ENCODE peak calls at places on chromosomes 1 and 21, in nine cellular contexts. One of them, this sample, is unnamed.

GRCh38 chr1:228795578-228795977 is 60.3 kb downstream of the RHOU start:
- DNase-seq in cardiac fibroblast: no peak
- DNase-seq in astrocyte of the spinal cord: no peak
- DNase-seq in HFF-Myc: no peak
- DNase-seq in tibial nerve: no peak
- DNase-seq in testis: no peak
- DNase-seq in dorsolateral prefrontal cortex: no peak
- DNase-seq in osteoblast: no peak
- DNase-seq in psoas muscle: no peak
- DNase-seq in this sample: no peak

GRCh38 chr1:17307946-17308345 is at the start of gene PADI4:
- DNase-seq in cardiac fibroblast: no peak
- DNase-seq in astrocyte of the spinal cord: no peak
- DNase-seq in HFF-Myc: no peak
- DNase-seq in tibial nerve: no peak
- DNase-seq in testis: no peak
- DNase-seq in dorsolateral prefrontal cortex: no peak
- DNase-seq in osteoblast: peak; percentile 5
- DNase-seq in psoas muscle: no peak
- DNase-seq in this sample: no peak

GRCh38 chr1:198686069-198686728 is 47.4 kb downstream of the PTPRC start:
- DNase-seq in cardiac fibroblast: peak; percentile 64
- DNase-seq in astrocyte of the spinal cord: peak; percentile 74
- DNase-seq in HFF-Myc: no peak
- DNase-seq in tibial nerve: no peak
- DNase-seq in testis: no peak
- DNase-seq in dorsolateral prefrontal cortex: no peak
- DNase-seq in osteoblast: no peak
- DNase-seq in psoas muscle: no peak
- DNase-seq in this sample: no peak

GRCh38 chr1:8395433-8395866 is 77.5 kb downstream of the SLC45A1 start:
- DNase-seq in cardiac fibroblast: no peak
- DNase-seq in astrocyte of the spinal cord: no peak
- DNase-seq in HFF-Myc: no peak
- DNase-seq in tibial nerve: no peak
- DNase-seq in testis: no peak
- DNase-seq in dorsolateral prefrontal cortex: no peak
- DNase-seq in osteoblast: no peak
- DNase-seq in psoas muscle: no peak
- DNase-seq in this sample: no peak

GRCh38 chr1:17250601-17251000 is 1.7 kb downstream of the PADI3 start:
- DNase-seq in cardiac fibroblast: no peak
- DNase-seq in astrocyte of the spinal cord: no peak
- DNase-seq in HFF-Myc: no peak
- DNase-seq in tibial nerve: no peak
- DNase-seq in testis: no peak
- DNase-seq in dorsolateral prefrontal cortex: no peak
- DNase-seq in osteoblast: peak; percentile 81
- DNase-seq in psoas muscle: peak; percentile 45
- DNase-seq in this sample: no peak

GRCh38 chr1:117562581-117563491 is 43.0 kb upstream of the TENT5C start:
- DNase-seq in cardiac fibroblast: no peak
- DNase-seq in astrocyte of the spinal cord: no peak
- DNase-seq in HFF-Myc: no peak
- DNase-seq in tibial nerve: no peak
- DNase-seq in testis: no peak
- DNase-seq in dorsolateral prefrontal cortex: no peak
- DNase-seq in osteoblast: no peak
- DNase-seq in psoas muscle: no peak
- DNase-seq in this sample: no peak

GRCh38 chr1:17551755-17552234 is 12.3 kb downstream of the ARHGEF10L start:
- DNase-seq in cardiac fibroblast: peak; percentile 44
- DNase-seq in astrocyte of the spinal cord: peak; percentile 42
- DNase-seq in HFF-Myc: no peak
- DNase-seq in tibial nerve: no peak
- DNase-seq in testis: no peak
- DNase-seq in dorsolateral prefrontal cortex: no peak
- DNase-seq in osteoblast: peak; percentile 92
- DNase-seq in psoas muscle: no peak
- DNase-seq in this sample: no peak

GRCh38 chr1:161725888-161726630 is 4.7 kb downstream of the FCRLB start:
- DNase-seq in cardiac fibroblast: peak; percentile 48
- DNase-seq in astrocyte of the spinal cord: peak; percentile 47
- DNase-seq in HFF-Myc: no peak
- DNase-seq in tibial nerve: peak; percentile 16
- DNase-seq in testis: peak; percentile 51
- DNase-seq in dorsolateral prefrontal cortex: peak; percentile 67
- DNase-seq in osteoblast: peak; percentile 91
- DNase-seq in psoas muscle: peak; percentile 65
- DNase-seq in this sample: peak; percentile 45

GRCh38 chr1:222390181-222390580 is 157.7 kb downstream of the HHIPL2 start:
- DNase-seq in cardiac fibroblast: no peak
- DNase-seq in astrocyte of the spinal cord: peak; percentile 88
- DNase-seq in HFF-Myc: no peak
- DNase-seq in tibial nerve: no peak
- DNase-seq in testis: no peak
- DNase-seq in dorsolateral prefrontal cortex: no peak
- DNase-seq in osteoblast: peak; percentile 80
- DNase-seq in psoas muscle: no peak
- DNase-seq in this sample: no peak

GRCh38 chr1:45746922-45747321 is 3.5 kb downstream of the IPP start:
- DNase-seq in cardiac fibroblast: no peak
- DNase-seq in astrocyte of the spinal cord: no peak
- DNase-seq in HFF-Myc: no peak
- DNase-seq in tibial nerve: no peak
- DNase-seq in testis: peak; percentile 21
- DNase-seq in dorsolateral prefrontal cortex: no peak
- DNase-seq in osteoblast: no peak
- DNase-seq in psoas muscle: no peak
- DNase-seq in this sample: no peak

GRCh38 chr1:180535418-180535999 is 23.3 kb upstream of the OVAAL start:
- DNase-seq in cardiac fibroblast: no peak
- DNase-seq in astrocyte of the spinal cord: no peak
- DNase-seq in HFF-Myc: no peak
- DNase-seq in tibial nerve: no peak
- DNase-seq in testis: no peak
- DNase-seq in dorsolateral prefrontal cortex: no peak
- DNase-seq in osteoblast: no peak
- DNase-seq in psoas muscle: no peak
- DNase-seq in this sample: no peak

GRCh38 chr1:46244656-46245371 is 2.7 kb upstream of the RAD54L start:
- DNase-seq in cardiac fibroblast: peak; percentile 49
- DNase-seq in astrocyte of the spinal cord: no peak
- DNase-seq in HFF-Myc: no peak
- DNase-seq in tibial nerve: no peak
- DNase-seq in testis: no peak
- DNase-seq in dorsolateral prefrontal cortex: no peak
- DNase-seq in osteoblast: peak; percentile 94
- DNase-seq in psoas muscle: no peak
- DNase-seq in this sample: no peak

GRCh38 chr1:38670544-38671122 is 188.9 kb downstream of the RRAGC start:
- DNase-seq in cardiac fibroblast: no peak
- DNase-seq in astrocyte of the spinal cord: no peak
- DNase-seq in HFF-Myc: no peak
- DNase-seq in tibial nerve: no peak
- DNase-seq in testis: no peak
- DNase-seq in dorsolateral prefrontal cortex: no peak
- DNase-seq in osteoblast: no peak
- DNase-seq in psoas muscle: no peak
- DNase-seq in this sample: no peak

GRCh38 chr1:220528049-220528678 is at the start of gene MARK1:
- DNase-seq in cardiac fibroblast: peak; percentile 49
- DNase-seq in astrocyte of the spinal cord: no peak
- DNase-seq in HFF-Myc: no peak
- DNase-seq in tibial nerve: peak; percentile 17
- DNase-seq in testis: peak; percentile 84
- DNase-seq in dorsolateral prefrontal cortex: peak; percentile 50
- DNase-seq in osteoblast: peak; percentile 90
- DNase-seq in psoas muscle: peak; percentile 85
- DNase-seq in this sample: no peak

GRCh38 chr1:155192346-155193274 is 15.1 kb downstream of the THBS3 start:
- DNase-seq in cardiac fibroblast: no peak
- DNase-seq in astrocyte of the spinal cord: no peak
- DNase-seq in HFF-Myc: no peak
- DNase-seq in tibial nerve: no peak
- DNase-seq in testis: no peak
- DNase-seq in dorsolateral prefrontal cortex: no peak
- DNase-seq in osteoblast: peak; percentile 86
- DNase-seq in psoas muscle: no peak
- DNase-seq in this sample: no peak

GRCh38 chr1:99685516-99686180 is 39.7 kb downstream of the PALMD start:
- DNase-seq in cardiac fibroblast: peak; percentile 97
- DNase-seq in astrocyte of the spinal cord: peak; percentile 82
- DNase-seq in HFF-Myc: peak; percentile 72
- DNase-seq in tibial nerve: peak; percentile 66
- DNase-seq in testis: peak; percentile 86
- DNase-seq in dorsolateral prefrontal cortex: peak; percentile 63
- DNase-seq in osteoblast: no peak
- DNase-seq in psoas muscle: peak; percentile 94
- DNase-seq in this sample: no peak

DNA sequence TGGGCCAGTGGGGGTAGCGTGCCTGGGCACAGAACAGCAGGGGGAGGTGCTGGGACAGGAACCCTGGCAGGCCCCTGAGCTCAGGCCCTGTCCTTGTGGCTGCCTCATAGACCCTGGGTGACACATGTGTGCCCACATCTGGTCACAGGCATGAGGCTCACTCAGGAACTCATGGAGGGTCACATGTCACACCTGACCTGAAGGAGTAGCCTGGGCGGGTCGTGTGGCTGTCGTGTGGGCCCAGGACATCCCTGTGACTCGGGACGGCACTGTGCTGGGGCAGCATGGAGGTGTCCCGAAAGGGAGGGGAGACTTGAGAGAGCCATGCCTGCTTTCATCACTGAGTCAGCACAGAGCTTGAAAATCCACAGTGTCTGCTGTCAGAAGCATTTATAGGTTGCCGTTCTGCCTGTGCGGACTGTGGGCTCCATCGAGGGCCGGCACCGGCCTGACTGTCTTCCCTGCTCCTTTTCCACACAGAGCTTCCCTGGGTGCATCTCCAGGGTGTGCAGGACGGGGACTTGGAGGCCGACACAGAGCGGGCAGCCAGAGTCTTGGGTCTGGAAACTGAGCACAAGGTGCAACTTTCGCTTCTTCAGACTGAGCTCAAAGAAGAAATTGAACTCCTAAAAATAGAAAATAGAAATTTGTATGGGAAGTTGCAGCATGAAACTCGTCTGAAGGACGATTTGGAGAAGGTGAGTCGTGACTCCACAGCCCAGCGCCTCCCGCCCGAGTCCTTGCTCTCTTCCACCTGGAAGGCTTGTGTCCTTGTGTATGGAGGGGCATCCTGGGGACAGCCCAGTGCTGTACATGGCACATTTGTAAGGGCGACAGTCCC is 32.8 kb downstream of the PCNT start:
- DNase-seq in cardiac fibroblast: no peak
- DNase-seq in astrocyte of the spinal cord: no peak
- DNase-seq in HFF-Myc: no peak
- DNase-seq in tibial nerve: no peak
- DNase-seq in testis: no peak
- DNase-seq in dorsolateral prefrontal cortex: no peak
- DNase-seq in osteoblast: peak; percentile 65
- DNase-seq in psoas muscle: peak; percentile 80
- DNase-seq in this sample: no peak
- TF ChIP-seq CTCF in cardiac fibroblast: no peak
- TF ChIP-seq CTCF in astrocyte of the spinal cord: no peak
- TF ChIP-seq CTCF in HFF-Myc: no peak
- TF ChIP-seq CTCF in tibial nerve: no peak
- TF ChIP-seq CTCF in testis: no peak
- TF ChIP-seq CTCF in dorsolateral prefrontal cortex: no peak
- TF ChIP-seq CTCF in osteoblast: no peak
- TF ChIP-seq CTCF in psoas muscle: no peak
- TF ChIP-seq CTCF in this sample: no peak

GRCh38 chr21:39153373-39153772 is 29.9 kb downstream of the PSMG1 start:
- DNase-seq in cardiac fibroblast: peak; percentile 13
- DNase-seq in astrocyte of the spinal cord: no peak
- DNase-seq in HFF-Myc: no peak
- DNase-seq in tibial nerve: no peak
- DNase-seq in testis: no peak
- DNase-seq in dorsolateral prefrontal cortex: no peak
- DNase-seq in osteoblast: no peak
- DNase-seq in psoas muscle: no peak
- DNase-seq in this sample: no peak
- TF ChIP-seq CTCF in cardiac fibroblast: peak; percentile 69
- TF ChIP-seq CTCF in astrocyte of the spinal cord: peak; percentile 57
- TF ChIP-seq CTCF in HFF-Myc: peak; percentile 65
- TF ChIP-seq CTCF in tibial nerve: no peak
- TF ChIP-seq CTCF in testis: peak; percentile 6
- TF ChIP-seq CTCF in dorsolateral prefrontal cortex: no peak
- TF ChIP-seq CTCF in osteoblast: peak; percentile 56
- TF ChIP-seq CTCF in psoas muscle: peak; percentile 42
- TF ChIP-seq CTCF in this sample: no peak

DNA sequence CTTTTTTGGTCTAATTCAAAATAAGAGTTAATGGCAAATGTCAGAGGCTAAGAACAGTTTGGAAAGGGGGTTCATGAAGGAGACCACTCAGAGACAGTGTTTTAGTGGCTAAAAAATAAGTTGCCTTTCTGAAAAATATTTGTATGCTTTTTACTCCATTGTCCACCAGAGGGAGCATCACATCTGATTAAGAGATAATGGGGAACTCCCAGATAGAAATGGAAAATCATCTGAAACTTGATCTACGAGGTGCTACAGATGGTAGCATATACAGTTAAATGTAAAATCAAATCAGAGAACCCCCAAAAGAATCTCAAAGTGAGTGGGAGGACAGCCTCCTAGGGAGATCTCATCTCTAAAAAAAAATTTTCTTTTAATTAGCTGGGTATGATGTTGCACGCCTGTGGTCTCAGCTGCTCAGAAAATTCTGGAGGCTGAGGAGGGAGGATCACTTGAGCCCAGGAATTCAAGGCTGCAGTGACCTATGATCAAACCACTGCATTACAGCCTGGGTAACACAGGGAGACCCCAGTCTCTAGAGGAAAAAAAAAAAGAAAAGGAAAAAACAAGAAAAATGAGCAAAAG is 9.7 kb downstream of the SMYD3 start:
- DNase-seq in cardiac fibroblast: peak; percentile 83
- DNase-seq in astrocyte of the spinal cord: peak; percentile 78
- DNase-seq in HFF-Myc: peak; percentile 66
- DNase-seq in tibial nerve: no peak
- DNase-seq in testis: no peak
- DNase-seq in dorsolateral prefrontal cortex: no peak
- DNase-seq in osteoblast: no peak
- DNase-seq in psoas muscle: no peak
- DNase-seq in this sample: no peak
- TF ChIP-seq CTCF in cardiac fibroblast: peak; percentile 59
- TF ChIP-seq CTCF in astrocyte of the spinal cord: peak; percentile 62
- TF ChIP-seq CTCF in HFF-Myc: peak; percentile 51
- TF ChIP-seq CTCF in tibial nerve: peak; percentile 77
- TF ChIP-seq CTCF in testis: peak; percentile 72
- TF ChIP-seq CTCF in dorsolateral prefrontal cortex: peak; percentile 80
- TF ChIP-seq CTCF in osteoblast: peak; percentile 74
- TF ChIP-seq CTCF in psoas muscle: peak; percentile 79
- TF ChIP-seq CTCF in this sample: peak; percentile 75

DNA sequence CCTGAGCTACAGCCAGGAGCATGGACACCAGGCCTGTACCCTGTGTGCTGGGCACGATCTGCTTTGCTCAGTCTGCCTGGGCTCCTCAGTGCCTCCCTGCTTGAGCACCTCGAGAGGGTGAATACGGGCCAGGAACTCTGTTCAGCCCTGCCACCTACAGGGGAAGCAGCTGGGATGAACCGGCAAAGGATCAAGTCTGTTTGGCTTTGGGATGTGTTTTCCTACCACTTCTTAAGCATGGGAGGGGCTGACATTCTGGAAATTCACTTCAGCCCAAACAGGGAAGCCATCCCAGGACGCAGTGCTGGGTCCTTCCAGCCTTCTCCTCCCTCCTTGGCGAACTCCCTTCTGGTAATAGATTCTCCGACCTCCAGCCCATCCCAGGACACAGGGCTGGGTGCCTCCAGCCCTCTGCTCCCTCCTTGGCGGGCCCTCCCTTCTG is 55.8 kb upstream of the SELENON start:
- DNase-seq in cardiac fibroblast: peak; percentile 90
- DNase-seq in astrocyte of the spinal cord: peak; percentile 29
- DNase-seq in HFF-Myc: peak; percentile 3
- DNase-seq in tibial nerve: peak; percentile 58
- DNase-seq in testis: peak; percentile 86
- DNase-seq in dorsolateral prefrontal cortex: peak; percentile 48
- DNase-seq in osteoblast: peak; percentile 97
- DNase-seq in psoas muscle: peak; percentile 83
- DNase-seq in this sample: no peak
- TF ChIP-seq CTCF in cardiac fibroblast: peak; percentile 74
- TF ChIP-seq CTCF in astrocyte of the spinal cord: peak; percentile 60
- TF ChIP-seq CTCF in HFF-Myc: peak; percentile 45
- TF ChIP-seq CTCF in tibial nerve: peak; percentile 51
- TF ChIP-seq CTCF in testis: peak; percentile 32
- TF ChIP-seq CTCF in dorsolateral prefrontal cortex: peak; percentile 27
- TF ChIP-seq CTCF in osteoblast: peak; percentile 59
- TF ChIP-seq CTCF in psoas muscle: peak; percentile 50
- TF ChIP-seq CTCF in this sample: no peak

This sample was measured in CD4-positive, alpha-beta T cell.